ENCODE peak calls at places on chromosomes 11 and 22, in ten cellular contexts. G is A549; D is neural progenitor cell; B is mucosa of descending colon; R is CD8-positive, alpha-beta T cell; Y is CD8-positive, alpha-beta memory T cell; V is body of pancreas; I is IMR-90; P is astrocyte of the cerebellum; Q is heart left ventricle. X is an unnamed sample.

GRCh38 chr11:116276051-116277044 is 496.4 kb downstream of the BUD13 start:
- DNase-seq in G (peak; percentile 82), D (peak; percentile 91), B (peak; percentile 87), R (peak; percentile 54), Y (peak; percentile 75), V (peak; percentile 85), I (peak; percentile 30), P (peak; percentile 19), Q (peak; percentile 88), X (peak; percentile 44)

GRCh38 chr11:105862736-105863367 is 159.2 kb downstream of the MSANTD4 start:
- DNase-seq in G (peak; percentile 27), D (peak; percentile 61), B (no peak), R (no peak), Y (no peak), V (no peak), I (peak; percentile 68), P (peak; percentile 53), Q (no peak), X (peak; percentile 55)

GRCh38 chr22:29310863-29311339 is 4.5 kb downstream of the GAS2L1 start:
- DNase-seq in G (peak; percentile 88), D (peak; percentile 83), B (peak; percentile 91), R (no peak), Y (peak; percentile 67), V (peak; percentile 97), I (peak; percentile 96), P (peak; percentile 96), Q (peak; percentile 97), X (peak; percentile 91)

GRCh38 chr22:24938741-24939341 is 7.7 kb downstream of the LHFPL7 start:
- DNase-seq in G (peak; percentile 42), D (peak; percentile 82), B (no peak), R (peak; percentile 7), Y (no peak), V (peak; percentile 41), I (peak; percentile 25), P (peak; percentile 24), Q (no peak), X (peak; percentile 50)

GRCh38 chr22:48711669-48712068 is 1116.0 kb downstream of the BRD1 start:
- DNase-seq in G (no peak), D (no peak), B (no peak), R (no peak), Y (no peak), V (no peak), I (no peak), P (no peak), Q (peak; percentile 29), X (no peak)

GRCh38 chr11:1728281-1728680 is 22.1 kb downstream of the IFITM10 start:
- DNase-seq in G (no peak), D (no peak), B (no peak), R (no peak), Y (no peak), V (no peak), I (no peak), P (no peak), Q (no peak), X (no peak)

GRCh38 chr22:44698531-44699421 is 3.2 kb upstream of the PRR5 start:
- DNase-seq in G (no peak), D (peak; percentile 82), B (peak; percentile 42), R (no peak), Y (no peak), V (no peak), I (peak; percentile 94), P (peak; percentile 75), Q (no peak), X (no peak)

GRCh38 chr11:77081381-77081851 is 14.6 kb downstream of the CAPN5 start:
- DNase-seq in G (no peak), D (no peak), B (peak; percentile 28), R (no peak), Y (no peak), V (no peak), I (no peak), P (no peak), Q (peak; percentile 51), X (no peak)

GRCh38 chr11:86799680-86800075 is 664 bp upstream of the PRSS23 start:
- DNase-seq in G (peak; percentile 61), D (peak; percentile 63), B (no peak), R (no peak), Y (no peak), V (no peak), I (no peak), P (no peak), Q (no peak), X (no peak)

GRCh38 chr11:34732831-34733230 is 111.9 kb downstream of the EHF start:
- DNase-seq in G (no peak), D (no peak), B (no peak), R (no peak), Y (no peak), V (no peak), I (no peak), P (no peak), Q (no peak), X (no peak)

GRCh38 chr11:16610738-16611388 is 127.6 kb upstream of the C11orf58 start:
- DNase-seq in G (no peak), D (peak; percentile 58), B (no peak), R (no peak), Y (no peak), V (peak; percentile 10), I (no peak), P (no peak), Q (no peak), X (no peak)

GRCh38 chr11:16609769-16610168 is 128.7 kb upstream of the C11orf58 start:
- DNase-seq in G (no peak), D (no peak), B (no peak), R (no peak), Y (no peak), V (no peak), I (no peak), P (no peak), Q (peak; percentile 20), X (no peak)

GRCh38 chr11:16611395-16612233 is 126.8 kb upstream of the C11orf58 start:
- DNase-seq in G (no peak), D (peak; percentile 65), B (no peak), R (no peak), Y (no peak), V (peak; percentile 12), I (no peak), P (no peak), Q (no peak), X (no peak)

GRCh38 chr11:16612234-16612571 is 126.2 kb upstream of the C11orf58 start:
- DNase-seq in G (no peak), D (no peak), B (no peak), R (no peak), Y (no peak), V (no peak), I (no peak), P (no peak), Q (no peak), X (no peak)

GRCh38 chr11:16610213-16610737 is 128.2 kb upstream of the C11orf58 start:
- DNase-seq in G (no peak), D (peak; percentile 15), B (no peak), R (no peak), Y (no peak), V (no peak), I (no peak), P (no peak), Q (peak; percentile 44), X (no peak)
- H3K4me3 ChIP-seq in G (no peak overlapping the region), D (peak overlapping the region; percentile 16), B (no peak overlapping the region), R (no peak overlapping the region), Y (no peak overlapping the region), V (no peak overlapping the region), I (no peak overlapping the region), P (no peak overlapping the region), Q (no peak overlapping the region), X (no peak overlapping the region)

DNA sequence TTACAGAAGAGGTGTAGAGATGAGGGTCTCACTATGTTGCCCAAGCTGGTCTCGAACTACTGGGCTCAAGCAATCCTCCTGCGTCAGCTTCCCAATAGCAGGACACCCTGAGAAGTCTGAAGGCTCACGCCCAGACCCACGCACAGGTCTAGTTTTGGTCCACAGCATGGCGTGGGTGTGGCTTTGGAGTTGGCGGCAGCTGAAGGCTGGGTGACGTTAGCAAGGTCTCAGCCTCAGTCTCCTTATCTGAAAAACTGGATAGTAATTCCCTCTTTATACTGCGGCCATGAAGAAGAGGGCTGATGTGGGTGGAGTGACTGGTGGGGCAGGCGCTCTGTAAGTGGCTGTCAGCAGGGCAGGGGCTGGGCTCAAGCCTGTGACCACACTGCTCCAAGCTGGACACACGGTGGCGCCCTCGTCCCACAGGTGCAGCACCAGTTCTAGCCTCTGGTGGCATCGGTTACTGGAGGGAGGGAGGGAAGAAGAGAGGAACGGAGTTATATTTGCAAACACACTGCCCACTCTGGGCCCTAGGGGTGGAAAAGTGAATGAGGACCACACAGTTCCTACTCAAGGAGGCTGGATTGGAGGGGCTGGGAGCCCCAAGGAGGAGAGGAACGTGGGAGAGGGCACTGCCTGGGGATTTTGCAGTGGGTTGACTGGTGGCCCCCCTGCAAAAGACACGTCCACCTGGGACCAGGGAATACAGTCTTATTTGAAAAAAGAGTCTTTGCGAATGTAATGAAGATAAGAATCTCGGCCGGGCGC is 19.6 kb upstream of the CARD10 start:
- DNase-seq in G (peak; percentile 91), D (peak; percentile 94), B (peak; percentile 97), R (peak; percentile 86), Y (peak; percentile 89), V (peak; percentile 96), I (peak; percentile 92), P (peak; percentile 87), Q (peak; percentile 96), X (peak; percentile 86)
- H3K4me3 ChIP-seq in G (no peak overlapping the region), D (no peak overlapping the region), B (no peak overlapping the region), R (no peak overlapping the region), Y (no peak overlapping the region), V (no peak overlapping the region), I (no peak overlapping the region), P (no peak overlapping the region), Q (no peak overlapping the region), X (no peak overlapping the region)

DNA sequence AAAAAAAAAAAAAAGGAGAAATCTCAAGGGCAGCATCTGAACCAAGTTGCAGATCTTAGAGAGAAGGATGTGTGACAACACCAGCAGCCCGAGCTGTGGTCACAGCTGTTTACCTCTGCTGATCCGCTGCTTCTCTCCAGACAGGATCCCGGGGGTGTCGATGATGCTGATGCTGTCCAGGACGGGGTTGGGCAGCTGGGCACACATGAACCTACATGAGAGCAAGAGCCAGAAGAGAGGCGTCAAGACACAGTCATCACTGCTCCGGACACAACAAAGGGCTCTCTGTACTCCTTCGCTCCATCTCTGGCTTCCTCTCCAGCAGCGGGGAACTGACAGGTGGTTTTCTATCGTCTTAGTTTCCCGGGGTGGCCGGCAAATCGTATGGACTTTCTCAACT is 4.1 kb downstream of the EHD1 start:
- DNase-seq in G (no peak), D (no peak), B (no peak), R (no peak), Y (peak; percentile 83), V (no peak), I (peak; percentile 47), P (no peak), Q (no peak), X (no peak)
- H3K4me3 ChIP-seq in G (no peak overlapping the region), D (no peak overlapping the region), B (no peak overlapping the region), R (peak overlapping the region; percentile 100), Y (peak overlapping the region; percentile 99), V (no peak overlapping the region), I (no peak overlapping the region), P (peak overlapping the region; percentile 99), Q (no peak overlapping the region), X (no peak overlapping the region)

DNA sequence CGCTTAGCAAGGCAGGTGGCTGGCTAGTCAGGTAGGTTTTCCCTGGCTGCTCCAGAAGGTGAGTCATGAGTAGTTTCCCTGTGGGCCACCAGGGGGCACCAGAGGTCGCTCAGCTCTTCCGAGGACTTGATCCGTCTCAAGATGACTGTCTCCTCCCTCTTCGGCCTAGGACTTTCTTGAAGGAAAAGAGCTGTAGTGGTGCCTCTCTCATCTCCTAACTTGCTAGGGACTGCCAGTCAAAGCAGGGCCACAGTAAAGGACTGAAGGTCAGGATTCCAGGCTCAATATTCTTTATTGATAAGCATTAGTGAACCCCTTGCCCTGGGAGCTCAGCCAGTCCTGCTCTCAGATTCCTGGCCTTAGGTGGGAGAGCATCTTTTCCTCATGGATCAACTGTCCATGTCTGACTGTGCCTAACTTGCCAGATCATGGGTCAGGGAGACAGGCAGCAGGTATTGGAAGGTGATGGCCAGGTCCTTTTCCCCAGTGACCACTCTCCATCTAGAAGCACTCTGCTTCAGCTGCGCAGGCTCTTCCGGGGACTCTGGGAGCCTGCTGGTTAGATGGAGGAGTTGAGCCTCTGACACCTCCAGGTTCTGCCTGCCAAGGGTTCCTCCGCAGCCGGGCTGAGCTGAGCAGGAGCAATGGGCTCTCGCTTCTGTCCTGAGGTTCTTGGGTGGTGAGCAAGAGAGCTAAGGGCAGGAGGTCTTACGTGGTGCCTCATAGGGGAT is 1.9 kb downstream of the POLD4 start:
- DNase-seq in G (peak; percentile 89), D (peak; percentile 79), B (peak; percentile 79), R (peak; percentile 46), Y (peak; percentile 77), V (peak; percentile 76), I (peak; percentile 80), P (no peak), Q (no peak), X (peak; percentile 87)
- H3K4me3 ChIP-seq in G (peak overlapping the region; percentile 69), D (no peak overlapping the region), B (no peak overlapping the region), R (no peak overlapping the region), Y (peak overlapping the region; percentile 1), V (no peak overlapping the region), I (no peak overlapping the region), P (no peak overlapping the region), Q (no peak overlapping the region), X (no peak overlapping the region)

X was measured in bronchial epithelial cell.